ENCODE peak calls at places on chromosomes 3 and 15, in six cellular contexts. L is sigmoid colon, S is body of pancreas, D is right lobe of liver, O is pancreas, I is HAP-1. F is an unnamed sample.

GRCh38 chr3:160226026-160226739 is 961 bp downstream of the C3orf80 start:
- DNase-seq in D (no peak), S (peak; percentile 7), O (no peak), L (peak; percentile 69), I (no peak), F (no peak)

GRCh38 chr3:87126321-87126720 is 100.8 kb upstream of the CHMP2B start:
- DNase-seq in S (no peak), I (no peak), O (no peak), L (no peak), D (no peak), F (no peak)

GRCh38 chr3:107612581-107613182 is 89.9 kb downstream of the BBX start:
- DNase-seq in O (no peak), L (no peak), S (no peak), D (no peak), I (no peak), F (no peak)

GRCh38 chr15:70867911-70868467 is 14.0 kb upstream of the LARP6 start:
- DNase-seq in O (no peak), D (no peak), I (no peak), S (peak; percentile 23), L (peak; percentile 82), F (no peak)

GRCh38 chr15:60044636-60045273 is 40.6 kb downstream of the FOXB1 start:
- DNase-seq in O (no peak), L (no peak), I (no peak), S (no peak), D (no peak), F (no peak)

GRCh38 chr3:148643389-148643840 is 54.3 kb upstream of the AGTR1 start:
- DNase-seq in D (no peak), S (no peak), I (no peak), L (no peak), O (no peak), F (no peak)

GRCh38 chr3:134817297-134817696 is 22.2 kb downstream of the EPHB1 start:
- DNase-seq in D (no peak), L (no peak), I (no peak), O (no peak), S (no peak), F (no peak)

GRCh38 chr3:186909078-186909853 is 21.1 kb upstream of the ST6GAL1 start:
- DNase-seq in O (no peak), L (no peak), S (no peak), I (no peak), D (no peak), F (no peak)

GRCh38 chr3:58531555-58531954 is 5.4 kb downstream of the ACOX2 start:
- DNase-seq in D (no peak), S (no peak), L (no peak), O (no peak), I (no peak), F (peak; percentile 21)

GRCh38 chr3:106030620-106030945 is 161.8 kb upstream of the CBLB start:
- DNase-seq in O (no peak), S (no peak), I (no peak), D (no peak), L (no peak), F (no peak)

GRCh38 chr15:96337991-96338771 is 7.7 kb downstream of the NR2F2 start:
- DNase-seq in L (no peak), I (peak; percentile 88), S (no peak), O (no peak), D (no peak), F (no peak)
- H3K4me1 ChIP-seq in L (peaks cover 26% of the 10 kb centered on the region), I (peaks cover 41% of the 10 kb centered on the region), S (peaks cover 62% of the 10 kb centered on the region), O (peaks cover 6% of the 10 kb centered on the region), D (peaks cover 16% of the 10 kb centered on the region), F (peaks cover 25% of the 10 kb centered on the region)

GRCh38 chr3:196003611-196004010 is 78.3 kb downstream of the TFRC start:
- DNase-seq in I (no peak), L (peak; percentile 33), D (no peak), S (no peak), O (no peak), F (no peak)

DNA sequence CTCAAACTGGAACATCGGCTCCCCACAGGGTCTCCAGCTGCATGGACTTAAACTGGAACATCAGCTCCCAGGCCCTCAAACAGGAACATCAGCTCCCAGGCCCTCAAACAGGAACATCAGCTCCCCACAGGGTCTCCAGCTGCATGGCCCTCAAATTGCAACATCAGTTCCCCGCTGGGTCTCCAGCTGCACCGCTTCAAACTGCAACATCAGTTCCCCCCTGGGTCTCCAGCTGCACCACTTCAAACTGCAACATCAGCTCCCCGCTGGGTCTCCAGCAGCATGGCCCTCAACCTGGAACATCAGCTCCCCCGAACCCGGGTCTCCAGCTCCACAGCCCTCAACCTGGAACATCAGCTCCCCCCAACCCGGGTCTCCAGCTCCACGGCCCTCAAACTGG is 82.0 kb downstream of the TFRC start:
- DNase-seq in O (no peak), L (peak; percentile 42), S (no peak), I (no peak), D (no peak), F (no peak)
- H3K9me3 ChIP-seq in O (no peaks in the 10 kb centered on the region), L (no peaks in the 10 kb centered on the region), S (no peaks in the 10 kb centered on the region), I (no peaks in the 10 kb centered on the region), D (no peaks in the 10 kb centered on the region), F (no peaks in the 10 kb centered on the region)

DNA sequence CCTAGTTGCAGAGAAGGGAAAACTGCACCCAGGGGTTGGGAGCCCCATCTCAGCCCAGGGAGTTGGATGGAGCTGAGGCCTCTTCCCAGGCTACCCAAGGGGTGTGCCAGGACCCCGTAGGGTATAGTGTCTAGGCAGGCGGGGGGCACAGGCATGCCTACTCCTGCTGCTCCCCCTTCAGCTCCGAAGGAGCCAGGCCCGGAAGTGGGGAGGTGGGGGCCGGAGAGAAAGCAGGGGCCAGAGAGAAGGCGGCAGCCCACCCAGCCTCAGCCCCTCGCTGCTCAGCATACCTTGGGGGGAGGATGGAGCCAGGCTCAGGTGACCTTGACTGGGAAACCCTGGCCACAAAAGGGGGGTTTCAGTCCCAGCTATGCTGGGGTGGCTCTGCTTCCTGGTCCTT is 1.4 kb downstream of the SEMA3F start:
- DNase-seq in D (no peak), L (no peak), O (no peak), S (no peak), I (no peak), F (no peak)
- H3K4me1 ChIP-seq in D (peaks cover 6% of the 10 kb centered on the region), L (peaks cover 67% of the 10 kb centered on the region), O (peaks cover 3% of the 10 kb centered on the region), S (peaks cover 19% of the 10 kb centered on the region), I (peaks cover 10% of the 10 kb centered on the region), F (peaks cover 55% of the 10 kb centered on the region)

GRCh38 chr3:54537506-54537905 is 390.4 kb downstream of the LRTM1 start:
- DNase-seq in O (no peak), D (no peak), S (no peak), I (no peak), L (no peak), F (no peak)
- H3K9me3 ChIP-seq in O (no peaks in the 10 kb centered on the region), D (no peaks in the 10 kb centered on the region), S (no peaks in the 10 kb centered on the region), I (no peaks in the 10 kb centered on the region), L (no peaks in the 10 kb centered on the region), F (no peaks in the 10 kb centered on the region)

DNA sequence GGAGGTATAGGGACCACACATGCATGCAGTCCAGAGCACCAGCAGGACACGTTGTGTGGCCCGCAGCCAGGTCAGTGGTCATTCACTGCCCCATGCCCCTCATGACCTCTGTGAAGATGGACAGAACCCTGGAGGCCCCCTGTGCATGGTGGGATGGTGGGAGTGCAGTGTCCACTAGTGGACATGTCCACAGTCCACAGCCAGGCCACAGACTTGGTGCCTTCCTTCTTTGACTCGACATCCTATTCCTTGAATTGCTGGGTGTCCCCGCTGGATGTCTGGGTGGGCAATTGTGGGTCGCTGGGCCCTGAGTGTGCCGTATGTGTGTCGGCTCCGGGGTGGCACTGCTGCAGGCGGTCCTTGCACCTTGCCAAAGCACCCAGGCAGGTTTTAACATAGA is 35.7 kb downstream of the KLF15 start:
- DNase-seq in S (no peak), D (no peak), I (no peak), L (peak; percentile 44), O (no peak), F (no peak)
- H3K4me1 ChIP-seq in S (no peaks in the 10 kb centered on the region), D (peaks cover 6% of the 10 kb centered on the region), I (no peaks in the 10 kb centered on the region), L (no peaks in the 10 kb centered on the region), O (no peaks in the 10 kb centered on the region), F (no peaks in the 10 kb centered on the region)

GRCh38 chr3:74409066-74409465 is 205.4 kb downstream of the CNTN3 start:
- DNase-seq in D (no peak), S (no peak), I (no peak), L (no peak), O (no peak), F (no peak)
- H3K9me3 ChIP-seq in D (no peaks in the 10 kb centered on the region), S (no peaks in the 10 kb centered on the region), I (no peaks in the 10 kb centered on the region), L (no peaks in the 10 kb centered on the region), O (no peaks in the 10 kb centered on the region), F (no peaks in the 10 kb centered on the region)